ENCODE peak calls at places on chromosomes 11 and 22, in six cellular contexts. One of them, this sample, is unnamed.
A peak's percentile ranks its signal among the peaks of the same experiment; 100 is the strongest.

GRCh38 chr11:93974759-93975158 is 46.4 kb upstream of the HEPHL1 start:
- DNase-seq in pancreas: no peak
- DNase-seq in naive thymus-derived CD4-positive, alpha-beta T cell: no peak
- DNase-seq in PC-9: no peak
- DNase-seq in cardiac muscle cell: no peak
- DNase-seq in upper lobe of right lung: no peak
- DNase-seq in this sample: no peak

GRCh38 chr22:28137036-28137435 is 218.0 kb upstream of the PITPNB start:
- DNase-seq in pancreas: no peak
- DNase-seq in naive thymus-derived CD4-positive, alpha-beta T cell: no peak
- DNase-seq in PC-9: no peak
- DNase-seq in upper lobe of right lung: no peak
- DNase-seq in cardiac muscle cell: no peak
- DNase-seq in this sample: no peak

GRCh38 chr22:27223317-27224177 is 566.2 kb downstream of the MIAT start:
- DNase-seq in PC-9: peak; percentile 80
- DNase-seq in cardiac muscle cell: no peak
- DNase-seq in naive thymus-derived CD4-positive, alpha-beta T cell: no peak
- DNase-seq in pancreas: no peak
- DNase-seq in upper lobe of right lung: no peak
- DNase-seq in this sample: no peak

GRCh38 chr11:78031629-78032028 is 8.6 kb upstream of the KCTD14 start:
- DNase-seq in naive thymus-derived CD4-positive, alpha-beta T cell: no peak
- DNase-seq in cardiac muscle cell: no peak
- DNase-seq in upper lobe of right lung: no peak
- DNase-seq in PC-9: no peak
- DNase-seq in pancreas: no peak
- DNase-seq in this sample: no peak

GRCh38 chr11:113118104-113118503 is 156.9 kb downstream of the NCAM1 start:
- DNase-seq in pancreas: no peak
- DNase-seq in upper lobe of right lung: no peak
- DNase-seq in PC-9: no peak
- DNase-seq in cardiac muscle cell: no peak
- DNase-seq in naive thymus-derived CD4-positive, alpha-beta T cell: no peak
- DNase-seq in this sample: no peak

GRCh38 chr11:72776117-72776843 is 17.6 kb downstream of the STARD10 start:
- DNase-seq in upper lobe of right lung: no peak
- DNase-seq in cardiac muscle cell: no peak
- DNase-seq in PC-9: no peak
- DNase-seq in naive thymus-derived CD4-positive, alpha-beta T cell: no peak
- DNase-seq in pancreas: no peak
- DNase-seq in this sample: no peak

GRCh38 chr22:37741312-37741795 is 44.5 kb downstream of the TRIOBP start:
- DNase-seq in pancreas: peak; percentile 40
- DNase-seq in cardiac muscle cell: peak; percentile 97
- DNase-seq in naive thymus-derived CD4-positive, alpha-beta T cell: no peak
- DNase-seq in PC-9: no peak
- DNase-seq in upper lobe of right lung: peak; percentile 85
- DNase-seq in this sample: peak; percentile 29

GRCh38 chr11:64304316-64305072 is 830 bp upstream of the ESRRA start:
- DNase-seq in cardiac muscle cell: peak; percentile 95
- DNase-seq in PC-9: peak; percentile 81
- DNase-seq in naive thymus-derived CD4-positive, alpha-beta T cell: peak; percentile 88
- DNase-seq in pancreas: peak; percentile 93
- DNase-seq in upper lobe of right lung: peak; percentile 97
- DNase-seq in this sample: peak; percentile 96

GRCh38 chr11:57547854-57548377 is 10.5 kb downstream of the SMTNL1 start:
- DNase-seq in PC-9: no peak
- DNase-seq in naive thymus-derived CD4-positive, alpha-beta T cell: no peak
- DNase-seq in upper lobe of right lung: no peak
- DNase-seq in cardiac muscle cell: no peak
- DNase-seq in pancreas: peak; percentile 56
- DNase-seq in this sample: no peak

GRCh38 chr22:46045459-46046298 is 68.7 kb upstream of the WNT7B start:
- DNase-seq in PC-9: no peak
- DNase-seq in pancreas: peak; percentile 67
- DNase-seq in cardiac muscle cell: no peak
- DNase-seq in naive thymus-derived CD4-positive, alpha-beta T cell: no peak
- DNase-seq in upper lobe of right lung: peak; percentile 70
- DNase-seq in this sample: peak; percentile 73

GRCh38 chr11:66100272-66101037 is 30.4 kb downstream of the PACS1 start:
- DNase-seq in naive thymus-derived CD4-positive, alpha-beta T cell: peak; percentile 83
- DNase-seq in PC-9: no peak
- DNase-seq in pancreas: peak; percentile 86
- DNase-seq in cardiac muscle cell: no peak
- DNase-seq in upper lobe of right lung: peak; percentile 80
- DNase-seq in this sample: no peak

GRCh38 chr11:128153697-128154048 is 433.7 kb downstream of the ETS1 start:
- DNase-seq in PC-9: no peak
- DNase-seq in pancreas: no peak
- DNase-seq in upper lobe of right lung: no peak
- DNase-seq in cardiac muscle cell: no peak
- DNase-seq in naive thymus-derived CD4-positive, alpha-beta T cell: no peak
- DNase-seq in this sample: no peak

GRCh38 chr22:22865311-22866072 is 22.1 kb upstream of the IGLL5 start:
- DNase-seq in naive thymus-derived CD4-positive, alpha-beta T cell: peak; percentile 42
- DNase-seq in pancreas: no peak
- DNase-seq in PC-9: no peak
- DNase-seq in upper lobe of right lung: no peak
- DNase-seq in cardiac muscle cell: no peak
- DNase-seq in this sample: no peak
- H3K4me1 ChIP-seq in naive thymus-derived CD4-positive, alpha-beta T cell: peaks cover 32% of the 10 kb centered on the region
- H3K4me1 ChIP-seq in pancreas: no peaks in the 10 kb centered on the region
- H3K4me1 ChIP-seq in PC-9: no peaks in the 10 kb centered on the region
- H3K4me1 ChIP-seq in upper lobe of right lung: no peaks in the 10 kb centered on the region
- H3K4me1 ChIP-seq in cardiac muscle cell: no peaks in the 10 kb centered on the region
- H3K4me1 ChIP-seq in this sample: no peaks in the 10 kb centered on the region

GRCh38 chr11:132982769-132983168 is 549.5 kb downstream of the OPCML start:
- DNase-seq in upper lobe of right lung: no peak
- DNase-seq in pancreas: no peak
- DNase-seq in cardiac muscle cell: no peak
- DNase-seq in naive thymus-derived CD4-positive, alpha-beta T cell: no peak
- DNase-seq in PC-9: no peak
- DNase-seq in this sample: no peak

GRCh38 chr11:132992838-132993680 is 539.2 kb downstream of the OPCML start:
- DNase-seq in naive thymus-derived CD4-positive, alpha-beta T cell: no peak
- DNase-seq in PC-9: no peak
- DNase-seq in pancreas: no peak
- DNase-seq in cardiac muscle cell: no peak
- DNase-seq in upper lobe of right lung: no peak
- DNase-seq in this sample: no peak

GRCh38 chr11:132983289-132983688 is 549.0 kb downstream of the OPCML start:
- DNase-seq in cardiac muscle cell: no peak
- DNase-seq in pancreas: no peak
- DNase-seq in PC-9: no peak
- DNase-seq in upper lobe of right lung: no peak
- DNase-seq in naive thymus-derived CD4-positive, alpha-beta T cell: no peak
- DNase-seq in this sample: no peak

GRCh38 chr11:132988381-132988780 is 543.9 kb downstream of the OPCML start:
- DNase-seq in upper lobe of right lung: no peak
- DNase-seq in PC-9: no peak
- DNase-seq in naive thymus-derived CD4-positive, alpha-beta T cell: no peak
- DNase-seq in pancreas: no peak
- DNase-seq in cardiac muscle cell: no peak
- DNase-seq in this sample: no peak

GRCh38 chr11:132987936-132988335 is 544.4 kb downstream of the OPCML start:
- DNase-seq in upper lobe of right lung: no peak
- DNase-seq in naive thymus-derived CD4-positive, alpha-beta T cell: no peak
- DNase-seq in PC-9: no peak
- DNase-seq in cardiac muscle cell: no peak
- DNase-seq in pancreas: no peak
- DNase-seq in this sample: no peak
- H3K27ac ChIP-seq in upper lobe of right lung: no peak overlapping the region
- H3K27ac ChIP-seq in naive thymus-derived CD4-positive, alpha-beta T cell: no peak overlapping the region
- H3K27ac ChIP-seq in PC-9: no peak overlapping the region
- H3K27ac ChIP-seq in cardiac muscle cell: no peak overlapping the region
- H3K27ac ChIP-seq in pancreas: no peak overlapping the region
- H3K27ac ChIP-seq in this sample: no peak overlapping the region

GRCh38 chr22:30305519-30305905 is 16.2 kb upstream of the CASTOR1 start:
- DNase-seq in cardiac muscle cell: no peak
- DNase-seq in pancreas: no peak
- DNase-seq in PC-9: no peak
- DNase-seq in naive thymus-derived CD4-positive, alpha-beta T cell: peak; percentile 73
- DNase-seq in upper lobe of right lung: peak; percentile 70
- DNase-seq in this sample: no peak

GRCh38 chr22:30304495-30305244 is 15.4 kb upstream of the CASTOR1 start:
- DNase-seq in naive thymus-derived CD4-positive, alpha-beta T cell: no peak
- DNase-seq in cardiac muscle cell: no peak
- DNase-seq in upper lobe of right lung: peak; percentile 70
- DNase-seq in pancreas: no peak
- DNase-seq in PC-9: peak; percentile 97
- DNase-seq in this sample: no peak

GRCh38 chr22:30307026-30307574 is 17.8 kb upstream of the CASTOR1 start:
- DNase-seq in cardiac muscle cell: no peak
- DNase-seq in pancreas: no peak
- DNase-seq in upper lobe of right lung: no peak
- DNase-seq in naive thymus-derived CD4-positive, alpha-beta T cell: no peak
- DNase-seq in PC-9: no peak
- DNase-seq in this sample: no peak

GRCh38 chr22:30306629-30307016 is 17.3 kb upstream of the CASTOR1 start:
- DNase-seq in cardiac muscle cell: no peak
- DNase-seq in PC-9: no peak
- DNase-seq in pancreas: no peak
- DNase-seq in upper lobe of right lung: no peak
- DNase-seq in naive thymus-derived CD4-positive, alpha-beta T cell: no peak
- DNase-seq in this sample: no peak

DNA sequence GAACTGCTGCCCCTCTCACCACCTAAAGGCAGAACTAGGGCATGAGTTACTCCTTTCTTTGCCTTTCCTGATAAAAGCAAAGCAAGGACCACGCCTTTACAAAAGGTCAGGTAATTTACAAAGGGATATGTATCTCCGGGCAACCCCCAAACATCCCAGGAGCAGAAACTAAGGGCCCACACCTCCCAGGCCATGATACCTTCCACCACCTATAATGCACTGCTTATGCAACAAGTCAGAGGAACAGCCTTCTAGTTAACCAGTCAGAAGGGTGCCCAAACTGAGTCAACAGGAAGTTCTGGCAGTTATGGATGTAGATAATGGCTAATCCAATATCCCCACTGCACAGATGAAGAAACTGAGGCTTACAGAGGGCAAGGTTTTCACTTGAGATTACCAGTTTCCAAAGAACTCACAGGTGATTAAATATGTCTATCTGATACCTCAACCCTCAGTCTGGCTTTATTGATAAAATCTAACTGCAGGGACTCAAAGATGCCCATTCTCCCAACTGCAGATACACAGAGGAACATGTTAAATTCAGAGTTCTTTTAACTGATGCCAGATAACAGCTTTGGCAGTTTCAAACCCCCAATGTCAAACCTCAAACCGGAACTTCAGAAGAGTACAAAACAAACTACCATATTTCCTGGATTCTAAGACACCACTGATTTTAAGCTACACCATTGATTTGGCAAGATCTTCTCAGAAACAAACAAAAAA is 16.8 kb upstream of the CASTOR1 start:
- DNase-seq in upper lobe of right lung: no peak
- DNase-seq in pancreas: no peak
- DNase-seq in PC-9: peak; percentile 74
- DNase-seq in cardiac muscle cell: no peak
- DNase-seq in naive thymus-derived CD4-positive, alpha-beta T cell: peak; percentile 87
- DNase-seq in this sample: no peak
- H3K4me1 ChIP-seq in upper lobe of right lung: peaks cover 99% of the 10 kb centered on the region
- H3K4me1 ChIP-seq in pancreas: peaks cover 43% of the 10 kb centered on the region
- H3K4me1 ChIP-seq in PC-9: peaks cover 97% of the 10 kb centered on the region
- H3K4me1 ChIP-seq in cardiac muscle cell: no peaks in the 10 kb centered on the region
- H3K4me1 ChIP-seq in naive thymus-derived CD4-positive, alpha-beta T cell: peaks cover 96% of the 10 kb centered on the region
- H3K4me1 ChIP-seq in this sample: peaks cover 54% of the 10 kb centered on the region

DNA sequence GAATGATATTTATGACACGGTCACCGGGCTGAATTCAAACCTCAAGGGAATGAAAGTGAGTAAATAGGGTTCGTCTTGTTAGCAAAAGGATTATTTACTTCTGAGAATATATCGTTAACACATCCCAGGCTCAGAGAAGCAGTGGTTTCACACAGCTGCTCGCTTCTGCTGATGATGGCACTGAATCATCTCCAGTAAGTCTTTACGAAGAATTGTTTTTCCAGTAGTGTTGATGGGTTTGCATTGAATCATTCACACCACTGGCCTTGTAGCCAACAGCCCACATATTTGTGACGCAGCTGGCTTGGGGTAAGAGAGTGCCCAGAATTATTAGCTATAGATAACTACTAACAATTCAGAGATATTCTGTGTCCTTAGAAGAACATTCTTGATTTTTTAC is 236.3 kb downstream of the CADM1 start:
- DNase-seq in naive thymus-derived CD4-positive, alpha-beta T cell: no peak
- DNase-seq in pancreas: no peak
- DNase-seq in PC-9: no peak
- DNase-seq in upper lobe of right lung: no peak
- DNase-seq in cardiac muscle cell: no peak
- DNase-seq in this sample: no peak
- H3K27ac ChIP-seq in naive thymus-derived CD4-positive, alpha-beta T cell: no peak overlapping the region
- H3K27ac ChIP-seq in pancreas: no peak overlapping the region
- H3K27ac ChIP-seq in PC-9: no peak overlapping the region
- H3K27ac ChIP-seq in upper lobe of right lung: no peak overlapping the region
- H3K27ac ChIP-seq in cardiac muscle cell: peak overlapping the region; percentile 83
- H3K27ac ChIP-seq in this sample: no peak overlapping the region

GRCh38 chr11:75312346-75312745 is 39.1 kb downstream of the ARRB1 start:
- DNase-seq in cardiac muscle cell: no peak
- DNase-seq in upper lobe of right lung: no peak
- DNase-seq in PC-9: no peak
- DNase-seq in pancreas: no peak
- DNase-seq in naive thymus-derived CD4-positive, alpha-beta T cell: no peak
- DNase-seq in this sample: no peak
- H3K4me1 ChIP-seq in cardiac muscle cell: no peaks in the 10 kb centered on the region
- H3K4me1 ChIP-seq in upper lobe of right lung: peaks cover 75% of the 10 kb centered on the region
- H3K4me1 ChIP-seq in PC-9: no peaks in the 10 kb centered on the region
- H3K4me1 ChIP-seq in pancreas: peaks cover 11% of the 10 kb centered on the region
- H3K4me1 ChIP-seq in naive thymus-derived CD4-positive, alpha-beta T cell: no peaks in the 10 kb centered on the region
- H3K4me1 ChIP-seq in this sample: no peaks in the 10 kb centered on the region

This sample was measured in ascending aorta.